ENCODE peak calls at places on chromosomes 2 and 18, in eight cellular contexts. K, P, F, E, L, Y, T and Z are unnamed samples.
A peak's percentile ranks its signal among the peaks of the same experiment; 100 is the strongest.

GRCh38 chr18:6374340-6374739 is 40.4 kb downstream of the L3MBTL4 start:
- DNase-seq in F (no peak), K (no peak), E (no peak), P (no peak), L (no peak), T (no peak), Y (no peak), Z (no peak)

GRCh38 chr18:50080932-50081560 is 113.9 kb downstream of the MYO5B start:
- DNase-seq in T (no peak), P (no peak), L (peak; percentile 95), K (no peak), F (peak; percentile 36), E (no peak), Y (no peak), Z (no peak)

GRCh38 chr2:85009019-85009618 is 38.2 kb downstream of the KCMF1 start:
- DNase-seq in T (no peak), L (peak; percentile 44), P (no peak), Y (no peak), K (no peak), F (no peak), E (no peak), Z (no peak)

GRCh38 chr2:223528036-223528435 is 74.1 kb downstream of the SCG2 start:
- DNase-seq in L (no peak), E (no peak), T (no peak), F (no peak), P (no peak), Y (peak; percentile 80), K (peak; percentile 62), Z (no peak)

GRCh38 chr2:68936889-68937288 is 15.8 kb downstream of the GKN2 start:
- DNase-seq in K (peak; percentile 21), L (peak; percentile 35), Y (no peak), T (no peak), F (no peak), E (no peak), P (no peak), Z (no peak)

GRCh38 chr2:150643106-150643730 is 155.8 kb upstream of the RND3 start:
- DNase-seq in P (no peak), K (peak; percentile 50), T (no peak), L (no peak), F (no peak), Y (no peak), E (no peak), Z (no peak)

GRCh38 chr2:12210016-12210933 is 463.8 kb downstream of the LPIN1 start:
- DNase-seq in E (no peak), Y (no peak), K (no peak), L (no peak), P (no peak), F (no peak), T (no peak), Z (no peak)

GRCh38 chr18:55152801-55153200 is 193.5 kb upstream of the CCDC68 start:
- DNase-seq in L (peak; percentile 88), T (no peak), F (no peak), Y (peak; percentile 31), P (no peak), E (peak; percentile 7), K (peak; percentile 12), Z (no peak)

GRCh38 chr2:44972771-44973535 is 31.5 kb downstream of the SIX3 start:
- DNase-seq in Y (no peak), P (no peak), E (no peak), L (no peak), T (no peak), K (no peak), F (peak; percentile 65), Z (no peak)

GRCh38 chr2:168278424-168278888 is 31.1 kb upstream of the STK39 start:
- DNase-seq in Y (peak; percentile 70), F (peak; percentile 63), P (no peak), T (no peak), K (peak; percentile 44), E (no peak), L (peak; percentile 33), Z (peak; percentile 99)

GRCh38 chr18:44841221-44841620 is 160.5 kb downstream of the SETBP1 start:
- DNase-seq in L (peak; percentile 43), E (no peak), P (no peak), Y (no peak), K (no peak), F (no peak), T (no peak), Z (no peak)

GRCh38 chr18:23900979-23901378 is 113.6 kb upstream of the TTC39C start:
- DNase-seq in T (no peak), P (no peak), E (peak; percentile 94), Y (no peak), K (peak; percentile 57), F (no peak), L (no peak), Z (no peak)

GRCh38 chr18:22424564-22424963 is 6.8 kb upstream of the CTAGE1 start:
- DNase-seq in P (no peak), F (no peak), E (no peak), T (no peak), K (no peak), Y (peak; percentile 14), L (no peak), Z (no peak)

GRCh38 chr18:22428672-22429071 is 11.0 kb upstream of the CTAGE1 start:
- DNase-seq in T (no peak), L (peak; percentile 78), Y (no peak), F (no peak), P (no peak), K (peak; percentile 16), E (no peak), Z (no peak)

GRCh38 chr18:22432672-22433137 is 15.0 kb upstream of the CTAGE1 start:
- DNase-seq in Y (peak; percentile 91), E (peak; percentile 93), K (peak; percentile 94), P (peak; percentile 54), T (peak; percentile 94), F (no peak), L (peak; percentile 95), Z (peak; percentile 33)

GRCh38 chr18:22429564-22429963 is 11.8 kb upstream of the CTAGE1 start:
- DNase-seq in F (no peak), T (no peak), P (no peak), L (no peak), K (no peak), Y (no peak), E (no peak), Z (no peak)

GRCh38 chr18:22427797-22428549 is 10.3 kb upstream of the CTAGE1 start:
- DNase-seq in Y (no peak), T (no peak), E (no peak), K (no peak), P (no peak), F (no peak), L (no peak), Z (no peak)
- TF ChIP-seq CTCF in Y (no peak), T (no peak), E (no peak), K (no peak), P (no peak), F (no peak), L (no peak), Z (no peak)

DNA sequence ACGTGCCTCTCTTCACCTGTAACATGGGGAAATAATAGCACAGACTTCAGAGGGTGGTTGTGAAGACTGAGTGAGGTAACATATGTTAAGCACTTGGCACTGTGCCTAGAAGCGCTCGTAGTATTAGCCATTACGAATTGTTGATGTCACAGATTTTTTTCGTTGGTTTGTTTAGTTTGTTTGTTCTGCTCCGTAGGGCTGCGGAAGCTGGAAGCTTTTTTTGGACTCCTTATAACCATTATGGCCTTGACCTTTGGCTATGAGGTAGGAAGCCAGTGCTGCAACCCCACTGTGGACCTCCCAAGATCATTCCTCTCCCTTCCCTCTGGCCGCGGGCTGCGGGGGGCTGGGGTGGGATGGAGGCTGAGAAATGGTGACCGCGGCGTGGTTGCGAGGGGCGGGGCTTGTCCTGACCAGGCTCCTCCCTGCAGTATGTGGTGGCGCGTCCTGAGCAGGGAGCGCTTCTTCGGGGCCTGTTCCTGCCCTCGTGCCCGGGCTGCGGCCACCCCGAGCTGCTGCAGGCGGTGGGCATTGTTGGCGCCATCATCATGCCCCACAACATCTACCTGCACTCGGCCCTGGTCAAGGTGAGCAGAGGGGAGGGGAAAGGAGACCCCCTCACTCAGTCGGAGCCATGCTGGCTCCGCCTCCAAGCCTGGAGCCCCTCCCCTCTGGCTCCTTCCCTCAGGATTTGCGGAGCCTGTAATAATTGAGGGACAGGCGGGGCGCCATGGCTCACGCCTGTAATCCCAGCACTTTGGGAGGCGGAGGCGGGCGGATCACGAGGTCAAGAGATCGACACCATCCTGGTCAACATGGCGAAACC is 5.5 kb downstream of the SLC11A1 start:
- DNase-seq in E (peak; percentile 76), K (peak; percentile 79), L (peak; percentile 85), Y (peak; percentile 91), F (peak; percentile 93), T (peak; percentile 61), P (peak; percentile 61), Z (peak; percentile 33)
- H3K4me3 ChIP-seq in E (peak overlapping the region; percentile 46), K (peak overlapping the region; percentile 38), L (peak overlapping the region; percentile 42), Y (peak overlapping the region; percentile 27), F (peak overlapping the region; percentile 66), T (peak overlapping the region; percentile 50), P (peak overlapping the region; percentile 9), Z (no peak overlapping the region)

GRCh38 chr2:213723051-213723560 is 438.8 kb downstream of the SPAG16 start:
- DNase-seq in K (no peak), E (no peak), T (no peak), L (no peak), P (no peak), Y (no peak), F (peak; percentile 50), Z (no peak)

GRCh38 chr2:213723707-213724106 is 439.4 kb downstream of the SPAG16 start:
- DNase-seq in P (no peak), K (no peak), E (no peak), L (no peak), F (no peak), T (no peak), Y (no peak), Z (peak; percentile 84)

GRCh38 chr2:213722564-213722963 is 438.3 kb downstream of the SPAG16 start:
- DNase-seq in Y (no peak), E (no peak), P (no peak), T (no peak), K (no peak), L (no peak), F (no peak), Z (no peak)

DNA sequence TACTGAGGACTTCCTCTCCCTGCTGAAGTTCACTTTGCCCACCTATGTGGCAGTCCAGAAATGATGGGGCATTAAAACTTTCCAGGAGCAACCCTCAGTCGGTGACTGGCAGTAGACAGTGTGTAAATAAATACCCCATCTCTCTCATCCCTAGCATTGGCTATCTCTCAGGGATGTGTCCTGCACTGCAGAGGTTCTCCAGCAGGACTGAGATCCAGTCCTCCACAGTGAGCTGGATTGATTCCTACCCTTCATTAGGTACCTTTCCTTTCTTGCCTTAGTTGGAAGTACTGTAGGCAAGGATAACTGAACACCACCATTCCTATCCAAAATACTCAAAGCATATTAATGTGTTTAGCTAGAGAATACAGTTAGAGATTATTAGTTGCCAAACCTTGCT is 441.8 kb downstream of the SPAG16 start:
- DNase-seq in K (no peak), F (no peak), T (no peak), P (no peak), Y (no peak), L (no peak), E (no peak), Z (no peak)
- TF ChIP-seq CTCF in K (no peak), F (peak; percentile 59), T (no peak), P (no peak), Y (no peak), L (no peak), E (no peak), Z (no peak)

GRCh38 chr2:1205853-1206252 is 207.4 kb upstream of the TPO start:
- DNase-seq in Y (no peak), L (no peak), T (no peak), E (no peak), P (no peak), K (no peak), F (no peak), Z (no peak)
- H3K4me3 ChIP-seq in Y (no peak overlapping the region), L (no peak overlapping the region), T (no peak overlapping the region), E (no peak overlapping the region), P (no peak overlapping the region), K (no peak overlapping the region), F (no peak overlapping the region), Z (no peak overlapping the region)